ENCODE peak calls at places on chromosomes 12 and 14, in eight cellular contexts. B, F, D, G, V, R, E and U are unnamed samples.

GRCh38 chr14:73457050-73457934 is 1.1 kb downstream of the NUMB start:
- DNase-seq in D (peak), R (peak), G (peak), V (peak), B (no peak), F (peak), E (peak), U (peak)

GRCh38 chr14:70303528-70304293 is 55.8 kb downstream of the COX16 start:
- DNase-seq in D (no peak), B (no peak), R (no peak), E (no peak), G (no peak), F (no peak), V (no peak), U (no peak)

GRCh38 chr14:64632056-64632455 is 72.2 kb upstream of the PLEKHG3 start:
- DNase-seq in G (no peak), R (no peak), D (no peak), B (no peak), V (no peak), E (no peak), F (no peak), U (no peak)

GRCh38 chr12:120013659-120014380 is 24.8 kb downstream of the BICDL1 start:
- DNase-seq in D (no peak), G (no peak), B (no peak), F (no peak), V (peak), R (no peak), E (peak), U (no peak)

GRCh38 chr14:81728447-81728846 is 194.8 kb upstream of the SEL1L start:
- DNase-seq in D (no peak), G (no peak), F (no peak), R (no peak), V (no peak), B (no peak), E (no peak), U (no peak)

GRCh38 chr12:130628304-130628703 is 87.8 kb downstream of the RIMBP2 start:
- DNase-seq in V (no peak), F (no peak), B (no peak), D (no peak), E (no peak), R (no peak), G (no peak), U (no peak)

GRCh38 chr14:102362084-102362483 is 606 bp downstream of the CINP start:
- DNase-seq in E (no peak), B (no peak), R (no peak), D (no peak), V (peak), G (peak), F (no peak), U (no peak)

GRCh38 chr12:123109319-123109772 is 41.5 kb downstream of the PITPNM2 start:
- DNase-seq in B (no peak), R (no peak), D (no peak), V (no peak), G (no peak), E (no peak), F (no peak), U (peak)

GRCh38 chr14:92217956-92218355 is 96.2 kb downstream of the CPSF2 start:
- DNase-seq in E (no peak), F (no peak), R (no peak), G (peak), D (no peak), B (no peak), V (no peak), U (no peak)

GRCh38 chr12:53062011-53062961 is 12.4 kb downstream of the TNS2 start:
- DNase-seq in F (no peak), B (no peak), D (no peak), R (no peak), G (peak), E (no peak), V (no peak), U (no peak)

GRCh38 chr14:100202712-100203111 is 36.2 kb upstream of the YY1 start:
- DNase-seq in R (no peak), F (no peak), B (no peak), D (no peak), V (no peak), E (no peak), G (no peak), U (no peak)

GRCh38 chr12:43306066-43306465 is 245.9 kb downstream of the ADAMTS20 start:
- DNase-seq in G (peak), B (no peak), F (no peak), V (no peak), E (no peak), D (no peak), R (no peak), U (no peak)

GRCh38 chr14:68160779-68161546 is 341.4 kb downstream of the RAD51B start:
- DNase-seq in B (no peak), G (no peak), E (no peak), V (no peak), F (no peak), R (no peak), D (no peak), U (no peak)

GRCh38 chr12:52440821-52441319 is 6.7 kb upstream of the KRT75 start:
- DNase-seq in E (no peak), V (no peak), R (no peak), B (no peak), F (no peak), G (no peak), D (no peak), U (no peak)

GRCh38 chr12:34401659-34402227 is 379.4 kb downstream of the ALG10 start:
- DNase-seq in V (peak), E (no peak), B (no peak), F (no peak), R (peak), G (no peak), D (no peak), U (no peak)

GRCh38 chr14:36241183-36241582 is 64.7 kb upstream of the PTCSC3 start:
- DNase-seq in E (no peak), D (no peak), V (no peak), R (no peak), B (no peak), G (no peak), F (no peak), U (no peak)

GRCh38 chr12:13103391-13104033 is at the start of gene GSG1:
- DNase-seq in R (no peak), E (no peak), G (peak), V (no peak), B (no peak), F (no peak), D (no peak), U (no peak)

GRCh38 chr14:22794533-22794932 is 20.7 kb downstream of the SLC7A7 start:
- DNase-seq in F (no peak), D (no peak), B (no peak), R (no peak), E (no peak), G (no peak), V (peak), U (no peak)

GRCh38 chr12:49462103-49462739 is 76.6 kb upstream of the KCNH3 start:
- DNase-seq in E (no peak), B (no peak), F (no peak), R (no peak), D (peak), V (no peak), G (no peak), U (no peak)

GRCh38 chr12:6603095-6603567 is 4.0 kb downstream of the CHD4 start:
- DNase-seq in R (no peak), F (no peak), V (peak), E (peak), G (peak), B (peak), D (peak), U (peak)

GRCh38 chr12:3641428-3641883 is 111.5 kb downstream of the CRACR2A start:
- DNase-seq in B (no peak), V (no peak), G (peak), F (no peak), E (no peak), D (no peak), R (no peak), U (no peak)

GRCh38 chr12:128715485-128715884 is 108.3 kb downstream of the SLC15A4 start:
- DNase-seq in R (no peak), E (no peak), F (no peak), G (no peak), D (no peak), V (no peak), B (no peak), U (no peak)

GRCh38 chr14:44712095-44712822 is 205.2 kb upstream of the FSCB start:
- DNase-seq in V (no peak), G (no peak), R (peak), F (no peak), B (peak), E (no peak), D (peak), U (peak)

GRCh38 chr14:71371711-71372396 is 464.6 kb downstream of the PCNX1 start:
- DNase-seq in B (no peak), E (no peak), V (peak), R (no peak), D (no peak), G (peak), F (no peak), U (no peak)

GRCh38 chr14:32109676-32110075 is 32.6 kb downstream of the ARHGAP5 start:
- DNase-seq in E (no peak), F (no peak), G (peak), V (no peak), B (no peak), R (no peak), D (no peak), U (no peak)

GRCh38 chr14:71355324-71356201 is 448.3 kb downstream of the PCNX1 start:
- DNase-seq in F (no peak), E (no peak), V (no peak), B (no peak), R (no peak), G (peak), D (peak), U (no peak)

GRCh38 chr14:20690848-20691640 is 2.5 kb downstream of the ANG start:
- DNase-seq in R (peak), D (peak), B (peak), F (no peak), E (peak), G (peak), V (peak), U (peak)

GRCh38 chr12:11576104-11576503 is 73.4 kb upstream of the ETV6 start:
- DNase-seq in V (no peak), B (no peak), F (no peak), D (no peak), G (peak), R (no peak), E (no peak), U (no peak)

GRCh38 chr12:17352164-17352563 is 737.8 kb downstream of the RERGL start:
- DNase-seq in V (no peak), B (no peak), D (no peak), R (no peak), F (no peak), E (no peak), G (no peak), U (no peak)

GRCh38 chr14:105292810-105293711 is 7.7 kb downstream of the BRF1 start:
- DNase-seq in F (no peak), B (no peak), E (peak), G (no peak), D (no peak), V (no peak), R (no peak), U (no peak)